ENCODE peak calls at places on chromosomes 5 and 9, in seven cellular contexts. One of them, this sample, is unnamed. For H3K4me1, the result is how much of the 10 kb centered on the place peaks cover.

GRCh38 chr9:87375397-87376073 is 122.1 kb upstream of the DAPK1 start:
- DNase-seq in mesenchymal stem cell: no peak
- DNase-seq in IMR-90: no peak
- DNase-seq in neuronal stem cell: no peak
- DNase-seq in H1: no peak
- DNase-seq in H9: no peak
- DNase-seq in trophoblast cell: peak
- DNase-seq in this sample: no peak

GRCh38 chr5:53091304-53091703 is 18.3 kb downstream of the MOCS2 start:
- DNase-seq in H1: no peak
- DNase-seq in H9: no peak
- DNase-seq in IMR-90: peak
- DNase-seq in neuronal stem cell: no peak
- DNase-seq in mesenchymal stem cell: peak
- DNase-seq in trophoblast cell: no peak
- DNase-seq in this sample: peak

GRCh38 chr9:86511614-86512360 is 157.6 kb upstream of the TUT7 start:
- DNase-seq in mesenchymal stem cell: no peak
- DNase-seq in H1: no peak
- DNase-seq in H9: no peak
- DNase-seq in IMR-90: no peak
- DNase-seq in trophoblast cell: no peak
- DNase-seq in neuronal stem cell: no peak
- DNase-seq in this sample: no peak

GRCh38 chr9:129840024-129840423 is 4.8 kb downstream of the USP20 start:
- DNase-seq in neuronal stem cell: no peak
- DNase-seq in H9: no peak
- DNase-seq in mesenchymal stem cell: no peak
- DNase-seq in H1: no peak
- DNase-seq in IMR-90: no peak
- DNase-seq in trophoblast cell: no peak
- DNase-seq in this sample: no peak

GRCh38 chr5:151496041-151496484 is 48.7 kb downstream of the SLC36A1 start:
- DNase-seq in IMR-90: peak
- DNase-seq in H9: peak
- DNase-seq in neuronal stem cell: no peak
- DNase-seq in trophoblast cell: no peak
- DNase-seq in H1: peak
- DNase-seq in mesenchymal stem cell: peak
- DNase-seq in this sample: peak

GRCh38 chr9:137267933-137268355 is 9.6 kb upstream of the TOR4A start:
- DNase-seq in mesenchymal stem cell: peak
- DNase-seq in trophoblast cell: no peak
- DNase-seq in H9: no peak
- DNase-seq in IMR-90: peak
- DNase-seq in H1: no peak
- DNase-seq in neuronal stem cell: no peak
- DNase-seq in this sample: no peak

GRCh38 chr5:61256474-61256873 is 75.6 kb upstream of the ZSWIM6 start:
- DNase-seq in trophoblast cell: no peak
- DNase-seq in mesenchymal stem cell: no peak
- DNase-seq in H1: no peak
- DNase-seq in H9: no peak
- DNase-seq in neuronal stem cell: no peak
- DNase-seq in IMR-90: no peak
- DNase-seq in this sample: no peak

GRCh38 chr5:142215915-142216681 is 107.5 kb downstream of the NDFIP1 start:
- DNase-seq in IMR-90: peak
- DNase-seq in H9: no peak
- DNase-seq in H1: no peak
- DNase-seq in mesenchymal stem cell: peak
- DNase-seq in trophoblast cell: no peak
- DNase-seq in neuronal stem cell: no peak
- DNase-seq in this sample: peak

GRCh38 chr5:174571662-174572397 is 152.6 kb upstream of the MSX2 start:
- DNase-seq in trophoblast cell: peak
- DNase-seq in mesenchymal stem cell: peak
- DNase-seq in H1: no peak
- DNase-seq in H9: peak
- DNase-seq in neuronal stem cell: no peak
- DNase-seq in IMR-90: peak
- DNase-seq in this sample: peak

GRCh38 chr9:136401173-136401922 is 1.4 kb upstream of the SNAPC4 start:
- DNase-seq in H9: no peak
- DNase-seq in trophoblast cell: peak
- DNase-seq in IMR-90: peak
- DNase-seq in H1: no peak
- DNase-seq in mesenchymal stem cell: peak
- DNase-seq in neuronal stem cell: no peak
- DNase-seq in this sample: no peak

GRCh38 chr5:34576849-34577248 is 79.3 kb upstream of the RAI14 start:
- DNase-seq in neuronal stem cell: no peak
- DNase-seq in trophoblast cell: no peak
- DNase-seq in mesenchymal stem cell: peak
- DNase-seq in H1: no peak
- DNase-seq in IMR-90: no peak
- DNase-seq in H9: no peak
- DNase-seq in this sample: no peak

GRCh38 chr9:91163773-91164471 is 197.8 kb downstream of the AUH start:
- DNase-seq in H9: no peak
- DNase-seq in mesenchymal stem cell: no peak
- DNase-seq in H1: no peak
- DNase-seq in neuronal stem cell: no peak
- DNase-seq in trophoblast cell: no peak
- DNase-seq in IMR-90: no peak
- DNase-seq in this sample: no peak

GRCh38 chr5:15794117-15794985 is 294.4 kb downstream of the FBXL7 start:
- DNase-seq in mesenchymal stem cell: peak
- DNase-seq in H1: no peak
- DNase-seq in H9: no peak
- DNase-seq in neuronal stem cell: no peak
- DNase-seq in trophoblast cell: no peak
- DNase-seq in IMR-90: peak
- DNase-seq in this sample: peak

GRCh38 chr5:72562717-72563116 is 55.5 kb upstream of the ZNF366 start:
- DNase-seq in H9: no peak
- DNase-seq in H1: no peak
- DNase-seq in IMR-90: no peak
- DNase-seq in mesenchymal stem cell: no peak
- DNase-seq in neuronal stem cell: no peak
- DNase-seq in trophoblast cell: no peak
- DNase-seq in this sample: no peak

DNA sequence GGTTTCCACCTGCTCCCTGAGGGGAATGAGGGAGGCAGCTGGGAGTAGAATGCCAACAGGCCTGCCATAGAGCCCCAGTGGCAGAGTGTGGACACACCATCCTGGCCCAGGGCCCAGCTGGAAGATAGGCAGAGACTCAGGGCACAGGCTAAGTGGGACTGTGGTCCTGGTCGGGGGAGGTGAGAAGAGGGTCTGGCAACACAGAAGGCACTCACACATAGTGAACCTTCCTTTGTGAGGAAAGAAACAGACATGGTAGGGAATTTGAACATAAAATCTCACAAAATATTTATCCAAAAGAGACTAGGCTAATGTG is 41.2 kb downstream of the WDR36 start:
- DNase-seq in H1: no peak
- DNase-seq in mesenchymal stem cell: no peak
- DNase-seq in trophoblast cell: no peak
- DNase-seq in IMR-90: no peak
- DNase-seq in H9: no peak
- DNase-seq in neuronal stem cell: no peak
- DNase-seq in this sample: no peak
- H3K4me1 ChIP-seq in H1: under half
- H3K4me1 ChIP-seq in mesenchymal stem cell: under half
- H3K4me1 ChIP-seq in trophoblast cell: under half
- H3K4me1 ChIP-seq in IMR-90: under half
- H3K4me1 ChIP-seq in H9: under half
- H3K4me1 ChIP-seq in neuronal stem cell: under half
- H3K4me1 ChIP-seq in this sample: under half

GRCh38 chr5:145101246-145101645 is 733.9 kb downstream of the PRELID2 start:
- DNase-seq in H9: no peak
- DNase-seq in trophoblast cell: no peak
- DNase-seq in mesenchymal stem cell: no peak
- DNase-seq in IMR-90: no peak
- DNase-seq in neuronal stem cell: no peak
- DNase-seq in H1: no peak
- DNase-seq in this sample: peak

DNA sequence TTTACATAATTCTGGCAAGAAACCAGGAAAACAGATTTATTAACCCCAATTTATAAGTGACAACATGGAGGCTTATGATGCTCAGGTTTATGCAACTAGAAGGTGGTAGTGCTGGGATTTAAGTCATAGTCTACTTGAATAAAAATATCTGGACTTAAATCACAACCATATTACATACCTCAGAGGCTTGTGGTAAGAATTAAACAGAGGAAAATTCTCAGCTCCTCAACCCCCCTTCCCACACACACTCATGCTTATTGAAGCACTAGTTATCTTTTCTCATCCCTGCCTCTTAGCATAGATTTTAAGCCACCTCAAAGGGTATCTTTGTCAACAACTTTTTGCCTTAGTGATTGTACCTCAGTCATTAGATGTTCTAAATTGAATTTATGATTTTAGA is 731.0 kb downstream of the PRELID2 start:
- DNase-seq in mesenchymal stem cell: no peak
- DNase-seq in IMR-90: peak
- DNase-seq in H1: no peak
- DNase-seq in neuronal stem cell: no peak
- DNase-seq in trophoblast cell: no peak
- DNase-seq in H9: no peak
- DNase-seq in this sample: no peak
- H2AK5ac ChIP-seq in mesenchymal stem cell: no peak
- H2AK5ac ChIP-seq in IMR-90: no peak
- H2AK5ac ChIP-seq in H1: no peak
- H2AK5ac ChIP-seq in neuronal stem cell: no peak
- H2AK5ac ChIP-seq in trophoblast cell: no peak
- H2AK5ac ChIP-seq in H9: no peak
- H2AK5ac ChIP-seq in this sample: no peak

GRCh38 chr9:14212116-14212515 is 101.8 kb downstream of the NFIB start:
- DNase-seq in neuronal stem cell: no peak
- DNase-seq in H1: no peak
- DNase-seq in mesenchymal stem cell: peak
- DNase-seq in IMR-90: peak
- DNase-seq in trophoblast cell: no peak
- DNase-seq in H9: no peak
- DNase-seq in this sample: no peak

GRCh38 chr9:14210428-14210827 is 103.5 kb downstream of the NFIB start:
- DNase-seq in IMR-90: no peak
- DNase-seq in neuronal stem cell: no peak
- DNase-seq in H9: no peak
- DNase-seq in trophoblast cell: no peak
- DNase-seq in mesenchymal stem cell: no peak
- DNase-seq in H1: no peak
- DNase-seq in this sample: no peak

GRCh38 chr9:14212697-14213420 is 101.1 kb downstream of the NFIB start:
- DNase-seq in trophoblast cell: peak
- DNase-seq in H9: no peak
- DNase-seq in mesenchymal stem cell: no peak
- DNase-seq in IMR-90: no peak
- DNase-seq in neuronal stem cell: no peak
- DNase-seq in H1: no peak
- DNase-seq in this sample: no peak

GRCh38 chr9:14213504-14213903 is 100.4 kb downstream of the NFIB start:
- DNase-seq in neuronal stem cell: no peak
- DNase-seq in H9: no peak
- DNase-seq in trophoblast cell: no peak
- DNase-seq in H1: no peak
- DNase-seq in mesenchymal stem cell: no peak
- DNase-seq in IMR-90: no peak
- DNase-seq in this sample: no peak

DNA sequence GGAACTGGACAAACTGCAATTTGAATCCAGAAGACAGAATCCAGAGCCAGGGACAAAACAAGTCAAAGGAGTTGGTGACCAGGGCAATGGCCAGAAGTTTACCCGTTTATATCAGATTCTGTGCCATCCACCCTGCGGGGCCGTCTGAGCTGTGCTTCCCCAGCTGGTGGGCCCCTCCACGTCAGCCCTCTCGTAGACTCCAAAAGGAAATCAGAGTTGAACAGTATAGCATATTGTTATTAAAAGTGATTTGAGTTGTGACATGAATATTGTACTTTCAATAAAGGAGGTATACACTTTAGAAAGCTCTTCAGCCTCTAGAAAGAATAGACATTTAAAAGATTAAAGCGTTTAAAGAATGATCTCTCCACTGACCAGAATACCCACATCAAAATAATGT is 102.4 kb downstream of the NFIB start:
- DNase-seq in neuronal stem cell: no peak
- DNase-seq in H9: no peak
- DNase-seq in mesenchymal stem cell: no peak
- DNase-seq in IMR-90: no peak
- DNase-seq in H1: no peak
- DNase-seq in trophoblast cell: no peak
- DNase-seq in this sample: no peak
- H3K4me1 ChIP-seq in neuronal stem cell: under half
- H3K4me1 ChIP-seq in H9: under half
- H3K4me1 ChIP-seq in mesenchymal stem cell: under half
- H3K4me1 ChIP-seq in IMR-90: under half
- H3K4me1 ChIP-seq in H1: under half
- H3K4me1 ChIP-seq in trophoblast cell: under half
- H3K4me1 ChIP-seq in this sample: under half

GRCh38 chr5:146514575-146514974 is 1.4 kb downstream of the GPR151 start:
- DNase-seq in H9: no peak
- DNase-seq in trophoblast cell: no peak
- DNase-seq in H1: no peak
- DNase-seq in mesenchymal stem cell: no peak
- DNase-seq in IMR-90: no peak
- DNase-seq in neuronal stem cell: no peak
- DNase-seq in this sample: no peak
- H2AK5ac ChIP-seq in H9: no peak
- H2AK5ac ChIP-seq in trophoblast cell: no peak
- H2AK5ac ChIP-seq in H1: no peak
- H2AK5ac ChIP-seq in mesenchymal stem cell: no peak
- H2AK5ac ChIP-seq in IMR-90: no peak
- H2AK5ac ChIP-seq in neuronal stem cell: no peak
- H2AK5ac ChIP-seq in this sample: no peak

DNA sequence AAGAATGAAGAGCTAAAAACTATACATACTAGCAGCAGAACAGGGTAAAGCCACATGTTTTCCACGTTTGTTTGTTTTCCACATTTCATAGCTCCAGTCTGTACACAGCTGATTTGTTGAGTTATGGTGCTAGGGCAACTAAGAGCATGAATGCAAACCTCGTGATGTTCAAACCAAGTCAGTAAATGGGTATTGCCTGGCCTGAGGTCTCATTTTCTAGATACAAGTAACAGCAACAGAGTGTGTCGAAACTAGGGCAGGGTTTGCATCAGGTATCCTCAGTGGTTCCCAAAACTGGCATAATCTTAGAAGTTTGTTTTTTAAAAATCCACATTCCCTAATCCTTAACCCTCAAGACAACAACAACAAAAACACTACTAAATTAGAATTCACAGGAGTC is 89.3 kb downstream of the CEMIP2 start:
- DNase-seq in neuronal stem cell: no peak
- DNase-seq in trophoblast cell: peak
- DNase-seq in H9: no peak
- DNase-seq in H1: no peak
- DNase-seq in IMR-90: no peak
- DNase-seq in mesenchymal stem cell: peak
- DNase-seq in this sample: no peak
- H3K4me1 ChIP-seq in neuronal stem cell: under half
- H3K4me1 ChIP-seq in trophoblast cell: under half
- H3K4me1 ChIP-seq in H9: under half
- H3K4me1 ChIP-seq in H1: under half
- H3K4me1 ChIP-seq in IMR-90: under half
- H3K4me1 ChIP-seq in mesenchymal stem cell: under half
- H3K4me1 ChIP-seq in this sample: under half